ENCODE peak calls at places on chromosomes 1 and 21, in eight cellular contexts. One of them, this sample, is unnamed.

GRCh38 chr1:31745071-31745897 is 18.9 kb downstream of the ADGRB2 start:
- DNase-seq in psoas muscle: peak; percentile 78
- DNase-seq in cardiac fibroblast: peak; percentile 71
- DNase-seq in GM06990: peak; percentile 57
- DNase-seq in BJ: no peak
- DNase-seq in endothelial cell: peak; percentile 86
- DNase-seq in Calu3: peak; percentile 84
- DNase-seq in nephron progenitor cell: peak; percentile 79
- DNase-seq in this sample: peak; percentile 82

GRCh38 chr21:19458295-19458694 is 1054.7 kb upstream of the TMPRSS15 start:
- DNase-seq in nephron progenitor cell: no peak
- DNase-seq in endothelial cell: no peak
- DNase-seq in BJ: no peak
- DNase-seq in GM06990: no peak
- DNase-seq in psoas muscle: no peak
- DNase-seq in cardiac fibroblast: no peak
- DNase-seq in Calu3: no peak
- DNase-seq in this sample: no peak

GRCh38 chr1:111253876-111254275 is 26.4 kb downstream of the CHI3L2 start:
- DNase-seq in Calu3: no peak
- DNase-seq in GM06990: no peak
- DNase-seq in nephron progenitor cell: no peak
- DNase-seq in cardiac fibroblast: no peak
- DNase-seq in BJ: no peak
- DNase-seq in endothelial cell: no peak
- DNase-seq in psoas muscle: no peak
- DNase-seq in this sample: no peak

GRCh38 chr1:245822997-245823396 is 668.2 kb downstream of the KIF26B start:
- DNase-seq in Calu3: no peak
- DNase-seq in nephron progenitor cell: no peak
- DNase-seq in GM06990: no peak
- DNase-seq in BJ: peak; percentile 84
- DNase-seq in endothelial cell: no peak
- DNase-seq in cardiac fibroblast: peak; percentile 98
- DNase-seq in psoas muscle: no peak
- DNase-seq in this sample: no peak

GRCh38 chr1:18948913-18949688 is 7.4 kb downstream of the IFFO2 start:
- DNase-seq in psoas muscle: peak; percentile 70
- DNase-seq in Calu3: no peak
- DNase-seq in endothelial cell: peak; percentile 33
- DNase-seq in cardiac fibroblast: peak; percentile 73
- DNase-seq in BJ: no peak
- DNase-seq in nephron progenitor cell: peak; percentile 35
- DNase-seq in GM06990: no peak
- DNase-seq in this sample: no peak

GRCh38 chr1:194159941-194160340 is 973.5 kb upstream of the B3GALT2 start:
- DNase-seq in BJ: no peak
- DNase-seq in nephron progenitor cell: no peak
- DNase-seq in cardiac fibroblast: no peak
- DNase-seq in GM06990: no peak
- DNase-seq in psoas muscle: no peak
- DNase-seq in Calu3: no peak
- DNase-seq in endothelial cell: no peak
- DNase-seq in this sample: no peak

GRCh38 chr1:218433744-218434143 is 88.6 kb downstream of the TGFB2 start:
- DNase-seq in Calu3: no peak
- DNase-seq in BJ: no peak
- DNase-seq in endothelial cell: no peak
- DNase-seq in psoas muscle: no peak
- DNase-seq in cardiac fibroblast: peak; percentile 34
- DNase-seq in nephron progenitor cell: no peak
- DNase-seq in GM06990: no peak
- DNase-seq in this sample: no peak

GRCh38 chr1:178046856-178047255 is 47.0 kb upstream of the RASAL2 start:
- DNase-seq in GM06990: no peak
- DNase-seq in endothelial cell: no peak
- DNase-seq in psoas muscle: no peak
- DNase-seq in Calu3: no peak
- DNase-seq in cardiac fibroblast: no peak
- DNase-seq in BJ: no peak
- DNase-seq in nephron progenitor cell: no peak
- DNase-seq in this sample: no peak

GRCh38 chr1:17198476-17199258 is 6.3 kb upstream of the PADI1 start:
- DNase-seq in Calu3: no peak
- DNase-seq in endothelial cell: no peak
- DNase-seq in GM06990: no peak
- DNase-seq in psoas muscle: peak; percentile 19
- DNase-seq in BJ: no peak
- DNase-seq in cardiac fibroblast: peak; percentile 16
- DNase-seq in nephron progenitor cell: no peak
- DNase-seq in this sample: no peak

GRCh38 chr1:42142894-42143675 is 10.1 kb upstream of the GUCA2B start:
- DNase-seq in BJ: no peak
- DNase-seq in GM06990: no peak
- DNase-seq in cardiac fibroblast: peak; percentile 19
- DNase-seq in psoas muscle: no peak
- DNase-seq in nephron progenitor cell: no peak
- DNase-seq in endothelial cell: no peak
- DNase-seq in Calu3: no peak
- DNase-seq in this sample: no peak

GRCh38 chr1:90716552-90717355 is at the start of gene BARHL2:
- DNase-seq in psoas muscle: no peak
- DNase-seq in BJ: no peak
- DNase-seq in Calu3: no peak
- DNase-seq in endothelial cell: peak; percentile 36
- DNase-seq in cardiac fibroblast: no peak
- DNase-seq in nephron progenitor cell: peak; percentile 38
- DNase-seq in GM06990: no peak
- DNase-seq in this sample: no peak

GRCh38 chr1:203378529-203379271 is 27.8 kb upstream of the FMOD start:
- DNase-seq in BJ: peak; percentile 65
- DNase-seq in GM06990: no peak
- DNase-seq in nephron progenitor cell: no peak
- DNase-seq in Calu3: no peak
- DNase-seq in cardiac fibroblast: peak; percentile 50
- DNase-seq in psoas muscle: no peak
- DNase-seq in endothelial cell: no peak
- DNase-seq in this sample: no peak

GRCh38 chr1:70364439-70364838 is 9.9 kb upstream of the ANKRD13C start:
- DNase-seq in nephron progenitor cell: no peak
- DNase-seq in cardiac fibroblast: no peak
- DNase-seq in BJ: no peak
- DNase-seq in Calu3: no peak
- DNase-seq in psoas muscle: no peak
- DNase-seq in GM06990: no peak
- DNase-seq in endothelial cell: no peak
- DNase-seq in this sample: no peak

GRCh38 chr21:45386728-45387371 is 18.1 kb upstream of the COL18A1 start:
- DNase-seq in cardiac fibroblast: peak; percentile 89
- DNase-seq in Calu3: no peak
- DNase-seq in endothelial cell: peak; percentile 47
- DNase-seq in nephron progenitor cell: no peak
- DNase-seq in psoas muscle: peak; percentile 71
- DNase-seq in GM06990: no peak
- DNase-seq in BJ: peak; percentile 88
- DNase-seq in this sample: no peak

GRCh38 chr1:153945131-153945794 is 1.3 kb downstream of the DENND4B start:
- DNase-seq in cardiac fibroblast: peak; percentile 57
- DNase-seq in GM06990: peak; percentile 69
- DNase-seq in psoas muscle: peak; percentile 90
- DNase-seq in Calu3: peak; percentile 35
- DNase-seq in BJ: no peak
- DNase-seq in nephron progenitor cell: no peak
- DNase-seq in endothelial cell: no peak
- DNase-seq in this sample: peak; percentile 94

GRCh38 chr1:15412843-15413242 is 3.2 kb downstream of the EFHD2 start:
- DNase-seq in psoas muscle: no peak
- DNase-seq in Calu3: no peak
- DNase-seq in BJ: no peak
- DNase-seq in endothelial cell: no peak
- DNase-seq in GM06990: no peak
- DNase-seq in nephron progenitor cell: no peak
- DNase-seq in cardiac fibroblast: no peak
- DNase-seq in this sample: no peak

DNA sequence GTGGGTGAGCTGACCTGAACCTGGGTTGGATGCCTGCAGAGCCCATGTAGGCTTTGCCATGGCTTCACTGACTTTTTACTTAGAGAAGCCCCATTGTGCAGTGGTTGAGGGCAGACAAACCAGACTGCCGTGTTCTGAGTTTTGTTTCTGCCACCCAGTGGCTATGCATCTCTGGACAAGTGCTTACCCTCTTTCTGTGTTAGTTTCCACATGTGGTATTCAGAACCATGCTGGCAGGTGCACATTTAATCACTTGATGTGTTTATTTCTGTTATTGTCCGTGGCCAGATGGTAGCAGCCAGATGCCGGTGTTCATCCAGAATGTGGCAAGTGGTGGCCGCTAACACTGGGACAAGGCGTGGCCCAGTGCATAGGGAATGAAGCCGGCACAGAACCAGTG is 10.3 kb upstream of the PTPN7 start:
- DNase-seq in Calu3: no peak
- DNase-seq in psoas muscle: no peak
- DNase-seq in BJ: no peak
- DNase-seq in endothelial cell: no peak
- DNase-seq in cardiac fibroblast: no peak
- DNase-seq in GM06990: no peak
- DNase-seq in nephron progenitor cell: no peak
- DNase-seq in this sample: peak; percentile 28
- TF ChIP-seq CTCF in Calu3: no peak
- TF ChIP-seq CTCF in psoas muscle: no peak
- TF ChIP-seq CTCF in BJ: no peak
- TF ChIP-seq CTCF in endothelial cell: no peak
- TF ChIP-seq CTCF in cardiac fibroblast: no peak
- TF ChIP-seq CTCF in GM06990: peak; percentile 2
- TF ChIP-seq CTCF in nephron progenitor cell: no peak
- TF ChIP-seq CTCF in this sample: no peak

DNA sequence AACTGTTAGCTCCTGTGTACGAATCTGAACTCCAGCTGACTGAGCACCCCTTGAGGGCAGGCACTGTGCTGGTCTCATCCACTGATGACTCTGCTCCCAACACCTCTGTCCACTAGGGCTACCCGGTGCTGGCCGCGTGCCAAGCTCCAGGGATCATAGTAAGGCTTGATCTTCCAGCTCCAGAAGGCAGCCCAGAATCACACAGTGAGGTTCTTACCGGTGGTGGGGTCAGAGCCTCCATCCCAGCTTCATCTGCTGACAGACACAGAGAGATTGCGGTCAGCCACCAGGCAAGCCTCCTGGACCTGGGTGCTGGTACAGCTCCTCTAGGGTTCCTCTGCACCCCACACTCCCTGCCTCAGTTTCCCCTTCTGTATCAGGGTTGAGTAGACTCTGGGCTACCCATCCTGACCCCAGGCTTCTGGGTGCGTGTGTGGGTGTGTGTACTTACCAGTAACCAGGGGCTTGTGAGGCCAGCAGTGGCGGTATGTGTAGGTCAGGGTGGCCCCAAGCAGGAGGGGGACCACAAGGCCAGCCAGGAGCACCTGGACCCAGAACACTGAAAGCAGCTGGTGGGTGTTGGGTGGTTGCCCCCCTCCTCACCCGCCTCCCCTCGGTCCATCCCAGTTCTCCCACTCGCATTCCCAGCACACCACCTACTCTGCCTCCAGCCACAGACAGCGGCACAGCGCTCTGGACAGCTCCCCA is 3.4 kb downstream of the TNFRSF25 start:
- DNase-seq in psoas muscle: no peak
- DNase-seq in Calu3: no peak
- DNase-seq in BJ: no peak
- DNase-seq in nephron progenitor cell: no peak
- DNase-seq in endothelial cell: no peak
- DNase-seq in cardiac fibroblast: no peak
- DNase-seq in GM06990: no peak
- DNase-seq in this sample: no peak
- TF ChIP-seq CTCF in psoas muscle: no peak
- TF ChIP-seq CTCF in Calu3: no peak
- TF ChIP-seq CTCF in BJ: no peak
- TF ChIP-seq CTCF in nephron progenitor cell: no peak
- TF ChIP-seq CTCF in endothelial cell: no peak
- TF ChIP-seq CTCF in cardiac fibroblast: peak; percentile 5
- TF ChIP-seq CTCF in GM06990: no peak
- TF ChIP-seq CTCF in this sample: no peak

DNA sequence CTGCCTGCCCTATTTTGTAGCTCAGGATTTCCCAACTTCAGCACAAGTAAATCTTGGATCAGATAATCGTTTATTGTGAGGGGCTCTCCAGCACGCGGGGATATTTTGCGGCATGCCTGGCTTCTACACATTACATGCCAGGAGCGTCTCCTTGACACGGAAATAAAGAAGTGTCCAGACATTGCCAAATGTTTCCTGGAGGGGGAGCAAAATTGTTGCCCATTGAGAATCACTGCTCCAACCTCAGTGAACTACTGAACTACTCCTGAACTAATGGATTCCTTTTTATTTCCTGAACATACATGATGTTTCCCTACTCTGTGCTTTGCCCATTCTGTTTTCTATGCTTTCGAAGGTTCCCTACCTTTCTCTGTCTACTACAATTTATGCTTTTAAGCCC is 1359.1 kb upstream of the ADGRL2 start:
- DNase-seq in endothelial cell: peak; percentile 7
- DNase-seq in cardiac fibroblast: no peak
- DNase-seq in nephron progenitor cell: no peak
- DNase-seq in psoas muscle: no peak
- DNase-seq in BJ: no peak
- DNase-seq in GM06990: no peak
- DNase-seq in Calu3: no peak
- DNase-seq in this sample: no peak
- TF ChIP-seq CTCF in endothelial cell: no peak
- TF ChIP-seq CTCF in cardiac fibroblast: no peak
- TF ChIP-seq CTCF in nephron progenitor cell: no peak
- TF ChIP-seq CTCF in psoas muscle: no peak
- TF ChIP-seq CTCF in BJ: no peak
- TF ChIP-seq CTCF in GM06990: no peak
- TF ChIP-seq CTCF in Calu3: no peak
- TF ChIP-seq CTCF in this sample: no peak

GRCh38 chr1:202004711-202005110 is 5.7 kb upstream of the ELF3 start:
- DNase-seq in Calu3: no peak
- DNase-seq in GM06990: no peak
- DNase-seq in endothelial cell: no peak
- DNase-seq in nephron progenitor cell: no peak
- DNase-seq in BJ: no peak
- DNase-seq in cardiac fibroblast: no peak
- DNase-seq in psoas muscle: no peak
- DNase-seq in this sample: no peak

GRCh38 chr1:202007703-202008489 is 2.5 kb upstream of the ELF3 start:
- DNase-seq in BJ: no peak
- DNase-seq in psoas muscle: no peak
- DNase-seq in endothelial cell: peak; percentile 18
- DNase-seq in nephron progenitor cell: no peak
- DNase-seq in Calu3: peak; percentile 98
- DNase-seq in cardiac fibroblast: no peak
- DNase-seq in GM06990: no peak
- DNase-seq in this sample: no peak

GRCh38 chr1:202002447-202002846 is 7.9 kb upstream of the ELF3 start:
- DNase-seq in nephron progenitor cell: no peak
- DNase-seq in Calu3: no peak
- DNase-seq in psoas muscle: no peak
- DNase-seq in endothelial cell: no peak
- DNase-seq in BJ: no peak
- DNase-seq in GM06990: no peak
- DNase-seq in cardiac fibroblast: no peak
- DNase-seq in this sample: no peak

GRCh38 chr1:202007279-202007678 is 3.1 kb upstream of the ELF3 start:
- DNase-seq in BJ: no peak
- DNase-seq in GM06990: no peak
- DNase-seq in endothelial cell: no peak
- DNase-seq in psoas muscle: no peak
- DNase-seq in nephron progenitor cell: no peak
- DNase-seq in Calu3: no peak
- DNase-seq in cardiac fibroblast: no peak
- DNase-seq in this sample: no peak

GRCh38 chr1:202005958-202006357 is 4.4 kb upstream of the ELF3 start:
- DNase-seq in psoas muscle: no peak
- DNase-seq in GM06990: no peak
- DNase-seq in nephron progenitor cell: no peak
- DNase-seq in Calu3: no peak
- DNase-seq in cardiac fibroblast: peak; percentile 51
- DNase-seq in BJ: no peak
- DNase-seq in endothelial cell: no peak
- DNase-seq in this sample: no peak
- TF ChIP-seq CTCF in psoas muscle: peak; percentile 19
- TF ChIP-seq CTCF in GM06990: no peak
- TF ChIP-seq CTCF in nephron progenitor cell: peak; percentile 33
- TF ChIP-seq CTCF in Calu3: peak; percentile 50
- TF ChIP-seq CTCF in cardiac fibroblast: peak; percentile 36
- TF ChIP-seq CTCF in BJ: peak; percentile 46
- TF ChIP-seq CTCF in endothelial cell: peak; percentile 61
- TF ChIP-seq CTCF in this sample: no peak